ENCODE peak calls at places on chromosomes 7 and 10, in ten cellular contexts. O is activated naive CD4-positive, alpha-beta T cell; L is stomach; S is dermis microvascular lymphatic vessel endothelial cell; N is kidney epithelial cell; F is activated CD8-positive, alpha-beta memory T cell treated with anti-CD3 and anti-CD28 coated beads, Interleukin-2, amount 50 U/mL, for 48 hours; H is PC-3; W is cardiac muscle cell; A is T follicular helper cell; E is GM13977. M is an unnamed sample.

GRCh38 chr10:94232711-94233383 is 129.9 kb downstream of the NOC3L start:
- DNase-seq in O (no peak), L (no peak), S (no peak), N (no peak), F (no peak), H (no peak), W (no peak), A (no peak), E (peak), M (no peak)

GRCh38 chr10:33758299-33758698 is 423.8 kb upstream of the NRP1 start:
- DNase-seq in O (no peak), L (no peak), S (no peak), N (no peak), F (no peak), H (no peak), W (no peak), A (no peak), E (no peak), M (no peak)

GRCh38 chr10:62636825-62637248 is 167.7 kb upstream of the ADO start:
- DNase-seq in O (no peak), L (no peak), S (no peak), N (no peak), F (no peak), H (peak), W (no peak), A (no peak), E (no peak), M (no peak)

GRCh38 chr7:146002008-146002407 is 114.6 kb upstream of the CNTNAP2 start:
- DNase-seq in O (no peak), L (no peak), S (no peak), N (no peak), F (no peak), H (no peak), W (no peak), A (no peak), E (no peak), M (no peak)

GRCh38 chr10:29370092-29370611 is 81.3 kb downstream of the LYZL1 start:
- DNase-seq in O (no peak), L (no peak), S (no peak), N (no peak), F (no peak), H (no peak), W (no peak), A (no peak), E (no peak), M (no peak)

GRCh38 chr10:97612386-97612785 is 20.9 kb downstream of the MORN4 start:
- DNase-seq in O (no peak), L (no peak), S (peak), N (no peak), F (no peak), H (peak), W (peak), A (no peak), E (peak), M (peak)

GRCh38 chr10:35378547-35379210 is 42.4 kb downstream of the CCNY start:
- DNase-seq in O (no peak), L (no peak), S (no peak), N (no peak), F (no peak), H (peak), W (no peak), A (no peak), E (no peak), M (no peak)

GRCh38 chr7:117777335-117778150 is 95.7 kb downstream of the CTTNBP2 start:
- DNase-seq in O (no peak), L (no peak), S (no peak), N (peak), F (no peak), H (peak), W (no peak), A (no peak), E (no peak), M (no peak)

GRCh38 chr7:12851142-12851541 is 163.7 kb downstream of the ARL4A start:
- DNase-seq in O (no peak), L (no peak), S (no peak), N (no peak), F (no peak), H (no peak), W (no peak), A (no peak), E (no peak), M (no peak)

GRCh38 chr10:5499493-5499800 is at the start of gene CALML5:
- DNase-seq in O (no peak), L (no peak), S (no peak), N (no peak), F (no peak), H (no peak), W (no peak), A (no peak), E (no peak), M (no peak)

M was measured in neural progenitor cell.